ENCODE peak calls at places on chromosomes 6 and 20, in eight cellular contexts. G is astrocyte of the cerebellum, V is RCC 7860, P is mucosa of descending colon, F is activated T-cell treated with anti-CD3 and anti-CD28 coated beads for 24 hours, B is upper lobe of right lung, M is dermis blood vessel endothelial cell, I is MV-4-11. L is an unnamed sample.

GRCh38 chr20:60630609-60631008 is 621.5 kb upstream of the CDH4 start:
- DNase-seq in G (no peak), V (no peak), P (no peak), F (no peak), B (no peak), M (no peak), I (no peak), L (peak; percentile 72)

GRCh38 chr20:2118783-2119182 is 17.2 kb downstream of the STK35 start:
- DNase-seq in G (no peak), V (no peak), P (no peak), F (no peak), B (no peak), M (peak; percentile 49), I (peak; percentile 55), L (no peak)

GRCh38 chr6:123803862-123804681 is at the start of gene NKAIN2:
- DNase-seq in G (no peak), V (no peak), P (peak; percentile 3), F (no peak), B (peak; percentile 60), M (peak; percentile 1), I (no peak), L (peak; percentile 60)

GRCh38 chr6:161249327-161249726 is 24.5 kb downstream of the AGPAT4 start:
- DNase-seq in G (no peak), V (no peak), P (no peak), F (no peak), B (no peak), M (no peak), I (no peak), L (no peak)

GRCh38 chr6:56767435-56767834 is 124.7 kb upstream of the DST start:
- DNase-seq in G (no peak), V (no peak), P (no peak), F (no peak), B (no peak), M (no peak), I (no peak), L (no peak)

GRCh38 chr20:36775826-36776225 is 2.3 kb upstream of the DSN1 start:
- DNase-seq in G (no peak), V (no peak), P (no peak), F (no peak), B (no peak), M (no peak), I (peak; percentile 58), L (no peak)

GRCh38 chr6:128158496-128158895 is 257.6 kb upstream of the THEMIS start:
- DNase-seq in G (peak; percentile 12), V (no peak), P (no peak), F (no peak), B (no peak), M (peak; percentile 60), I (peak; percentile 7), L (no peak)

GRCh38 chr6:43702522-43703440 is 15.2 kb upstream of the MRPS18A start:
- DNase-seq in G (peak; percentile 64), V (peak; percentile 37), P (peak; percentile 89), F (no peak), B (peak; percentile 92), M (peak; percentile 95), I (no peak), L (no peak)

GRCh38 chr6:10510592-10511367 is 10.4 kb upstream of the GCNT2 start:
- DNase-seq in G (no peak), V (peak; percentile 36), P (peak; percentile 77), F (peak; percentile 26), B (peak; percentile 83), M (peak; percentile 84), I (peak; percentile 65), L (peak; percentile 33)

GRCh38 chr6:7282097-7282906 is 30.7 kb downstream of the SSR1 start:
- DNase-seq in G (no peak), V (no peak), P (no peak), F (no peak), B (no peak), M (no peak), I (peak; percentile 38), L (no peak)

GRCh38 chr6:140379919-140380318 is 1005.5 kb upstream of the CITED2 start:
- DNase-seq in G (no peak), V (no peak), P (no peak), F (no peak), B (no peak), M (no peak), I (no peak), L (no peak)

GRCh38 chr6:12342664-12343063 is 52.5 kb downstream of the EDN1 start:
- DNase-seq in G (no peak), V (no peak), P (no peak), F (no peak), B (no peak), M (no peak), I (no peak), L (no peak)

L was measured in NCI-H2107.